ENCODE peak calls at places on chromosomes 13 and 19, in eight cellular contexts. H is AG10803; M is esophagus squamous epithelium; Q is amniotic epithelial cell; V is T-helper 9 cell; W is HL-60; P is CD4-positive, alpha-beta T cell; O is SK-N-SH. G is an unnamed sample.

GRCh38 chr19:6822311-6822670 is 49.8 kb downstream of the VAV1 start:
- DNase-seq in H (no peak), M (no peak), Q (no peak), V (no peak), W (no peak), P (no peak), O (no peak), G (no peak)

GRCh38 chr19:5851302-5851701 is at the start of gene FUT3:
- DNase-seq in H (no peak), M (no peak), Q (no peak), V (no peak), W (no peak), P (no peak), O (no peak), G (no peak)

GRCh38 chr19:10431254-10431942 is 11.1 kb downstream of the PDE4A start:
- DNase-seq in H (peak), M (no peak), Q (peak), V (peak), W (no peak), P (no peak), O (peak), G (no peak)

GRCh38 chr19:29614046-29614445 is 8.0 kb downstream of the POP4 start:
- DNase-seq in H (no peak), M (no peak), Q (no peak), V (no peak), W (no peak), P (no peak), O (no peak), G (no peak)

GRCh38 chr19:1780272-1780957 is 27.1 kb downstream of the ONECUT3 start:
- DNase-seq in H (peak), M (no peak), Q (no peak), V (no peak), W (no peak), P (no peak), O (peak), G (peak)

GRCh38 chr19:19562665-19563347 is 24.7 kb downstream of the CILP2 start:
- DNase-seq in H (no peak), M (no peak), Q (no peak), V (no peak), W (no peak), P (peak), O (no peak), G (no peak)

GRCh38 chr19:38978315-38978689 is 2.8 kb upstream of the FBXO17 start:
- DNase-seq in H (no peak), M (no peak), Q (no peak), V (no peak), W (no peak), P (no peak), O (no peak), G (no peak)

GRCh38 chr19:34336781-34337271 is 28.2 kb upstream of the GPI start:
- DNase-seq in H (peak), M (no peak), Q (peak), V (peak), W (peak), P (peak), O (peak), G (peak)

GRCh38 chr13:46553886-46554855 is 1.2 kb downstream of the LRCH1 start:
- DNase-seq in H (peak), M (peak), Q (peak), V (peak), W (peak), P (peak), O (peak), G (peak)

GRCh38 chr19:19627716-19628498 is at the start of gene LPAR2:
- DNase-seq in H (no peak), M (no peak), Q (no peak), V (peak), W (no peak), P (peak), O (peak), G (no peak)

GRCh38 chr13:76516013-76516412 is 370.2 kb downstream of the KCTD12 start:
- DNase-seq in H (peak), M (no peak), Q (peak), V (no peak), W (no peak), P (no peak), O (no peak), G (peak)

GRCh38 chr13:108777421-108778420 is 148.3 kb downstream of the MYO16 start:
- DNase-seq in H (no peak), M (no peak), Q (peak), V (no peak), W (no peak), P (no peak), O (no peak), G (peak)

GRCh38 chr19:11560404-11560988 is 1.5 kb upstream of the ELOF1 start:
- DNase-seq in H (peak), M (no peak), Q (peak), V (peak), W (peak), P (peak), O (peak), G (peak)

GRCh38 chr19:6103217-6103644 is 7.1 kb downstream of the RFX2 start:
- DNase-seq in H (peak), M (no peak), Q (peak), V (no peak), W (no peak), P (no peak), O (no peak), G (peak)

GRCh38 chr19:48424694-48425219 is 21.0 kb upstream of the GRWD1 start:
- DNase-seq in H (peak), M (no peak), Q (peak), V (no peak), W (peak), P (no peak), O (no peak), G (peak)

GRCh38 chr13:86933676-86934075 is 737.5 kb upstream of the SLITRK5 start:
- DNase-seq in H (no peak), M (no peak), Q (peak), V (no peak), W (no peak), P (no peak), O (no peak), G (no peak)

GRCh38 chr13:112643759-112644459 is 45.9 kb upstream of the ATP11A start:
- DNase-seq in H (no peak), M (no peak), Q (no peak), V (no peak), W (no peak), P (no peak), O (no peak), G (no peak)

GRCh38 chr19:19747357-19748220 is 14.7 kb upstream of the ZNF14 start:
- DNase-seq in H (no peak), M (no peak), Q (no peak), V (no peak), W (no peak), P (no peak), O (no peak), G (no peak)

GRCh38 chr13:46831588-46832194 is 34.7 kb upstream of the ESD start:
- DNase-seq in H (peak), M (no peak), Q (peak), V (no peak), W (no peak), P (peak), O (peak), G (peak)

GRCh38 chr19:33156354-33156753 is 24.4 kb downstream of the WDR88 start:
- DNase-seq in H (peak), M (no peak), Q (peak), V (no peak), W (peak), P (no peak), O (no peak), G (no peak)

GRCh38 chr19:43538922-43539321 is 5.9 kb downstream of the ZNF575 start:
- DNase-seq in H (no peak), M (no peak), Q (no peak), V (no peak), W (no peak), P (no peak), O (no peak), G (no peak)

GRCh38 chr13:111281751-111282311 is 38.6 kb upstream of the TEX29 start:
- DNase-seq in H (peak), M (no peak), Q (peak), V (no peak), W (peak), P (no peak), O (no peak), G (peak)

GRCh38 chr19:46357846-46358583 is 11.1 kb downstream of the PPP5C start:
- DNase-seq in H (peak), M (no peak), Q (no peak), V (no peak), W (no peak), P (no peak), O (no peak), G (no peak)

GRCh38 chr13:46992383-46992952 is 95.6 kb upstream of the HTR2A start:
- DNase-seq in H (peak), M (no peak), Q (peak), V (no peak), W (no peak), P (no peak), O (no peak), G (no peak)

GRCh38 chr19:2888739-2889224 is 11.9 kb upstream of the ZNF57 start:
- DNase-seq in H (peak), M (no peak), Q (peak), V (peak), W (no peak), P (peak), O (no peak), G (no peak)

GRCh38 chr19:51742736-51743288 is 8.9 kb downstream of the FPR1 start:
- DNase-seq in H (peak), M (no peak), Q (peak), V (no peak), W (no peak), P (no peak), O (no peak), G (no peak)

GRCh38 chr19:6378498-6378897 is 2.8 kb upstream of the PSPN start:
- DNase-seq in H (no peak), M (no peak), Q (no peak), V (no peak), W (no peak), P (no peak), O (no peak), G (no peak)

GRCh38 chr13:58376775-58377174 is 745.2 kb downstream of the PCDH17 start:
- DNase-seq in H (no peak), M (no peak), Q (no peak), V (no peak), W (no peak), P (no peak), O (no peak), G (no peak)

GRCh38 chr19:1131718-1132552 is 28.1 kb downstream of the GPX4 start:
- DNase-seq in H (peak), M (peak), Q (peak), V (peak), W (peak), P (peak), O (no peak), G (peak)

GRCh38 chr13:21012841-21013681 is 48.3 kb downstream of the LATS2 start:
- DNase-seq in H (peak), M (no peak), Q (no peak), V (no peak), W (no peak), P (no peak), O (no peak), G (no peak)

GRCh38 chr19:29662604-29663404 is 2.5 kb upstream of the PLEKHF1 start:
- DNase-seq in H (peak), M (no peak), Q (peak), V (no peak), W (no peak), P (no peak), O (no peak), G (peak)

GRCh38 chr13:112748947-112749346 is 59.1 kb downstream of the ATP11A start:
- DNase-seq in H (peak), M (no peak), Q (peak), V (no peak), W (no peak), P (no peak), O (no peak), G (no peak)

GRCh38 chr13:87778128-87778527 is 107.0 kb downstream of the SLITRK5 start:
- DNase-seq in H (no peak), M (no peak), Q (no peak), V (no peak), W (no peak), P (no peak), O (no peak), G (no peak)

GRCh38 chr13:26895081-26895807 is 134.7 kb upstream of the GPR12 start:
- DNase-seq in H (no peak), M (no peak), Q (no peak), V (no peak), W (no peak), P (no peak), O (no peak), G (no peak)

GRCh38 chr13:27943951-27944350 is 24.2 kb downstream of the PDX1 start:
- DNase-seq in H (no peak), M (no peak), Q (no peak), V (no peak), W (no peak), P (no peak), O (no peak), G (no peak)

GRCh38 chr19:35011091-35011689 is 11.1 kb downstream of the GRAMD1A start:
- DNase-seq in H (no peak), M (no peak), Q (no peak), V (no peak), W (peak), P (no peak), O (no peak), G (no peak)